ENCODE peak calls at places on chromosomes 3 and 15, in six cellular contexts. N is islet precursor cell, D is H7, X is T-helper 9 cell, I is posterior cingulate gyrus, G is astrocyte. P is an unnamed sample.
A peak's percentile ranks its signal among the peaks of the same experiment; 100 is the strongest.

GRCh38 chr3:131072845-131073244 is 46.2 kb downstream of the NEK11 start:
- DNase-seq in N (no peak), D (no peak), X (no peak), I (no peak), G (peak; percentile 11), P (peak; percentile 26)

GRCh38 chr3:196590279-196590678 is 21.8 kb downstream of the FBXO45 start:
- DNase-seq in N (no peak), D (no peak), X (no peak), I (no peak), G (no peak), P (no peak)

GRCh38 chr3:10235551-10235950 is 12.7 kb upstream of the TATDN2 start:
- DNase-seq in N (no peak), D (no peak), X (no peak), I (no peak), G (no peak), P (no peak)

GRCh38 chr3:27472166-27472565 is 12.0 kb downstream of the SLC4A7 start:
- DNase-seq in N (no peak), D (no peak), X (no peak), I (no peak), G (no peak), P (peak; percentile 46)

GRCh38 chr3:64578797-64579196 is 109.0 kb downstream of the ADAMTS9 start:
- DNase-seq in N (no peak), D (no peak), X (no peak), I (no peak), G (peak; percentile 4), P (no peak)

GRCh38 chr3:46916278-46916677 is 38.8 kb downstream of the PTH1R start:
- DNase-seq in N (no peak), D (no peak), X (no peak), I (no peak), G (no peak), P (no peak)

GRCh38 chr15:32651229-32651837 is 9.8 kb downstream of the SCG5 start:
- DNase-seq in N (peak; percentile 82), D (peak; percentile 81), X (peak; percentile 17), I (peak; percentile 50), G (no peak), P (peak; percentile 55)

GRCh38 chr3:78139166-78139565 is 1099.3 kb downstream of the ROBO2 start:
- DNase-seq in N (no peak), D (no peak), X (no peak), I (no peak), G (peak; percentile 86), P (peak; percentile 86)

GRCh38 chr15:99105516-99106341 is 849 bp downstream of the SYNM start:
- DNase-seq in N (peak; percentile 89), D (peak; percentile 88), X (no peak), I (no peak), G (peak; percentile 65), P (peak; percentile 63)

GRCh38 chr3:65953301-65953812 is 85.4 kb downstream of the MAGI1 start:
- DNase-seq in N (peak; percentile 91), D (peak; percentile 73), X (no peak), I (no peak), G (peak; percentile 78), P (no peak)

GRCh38 chr15:82951472-82952155 is 906 bp downstream of the HOMER2 start:
- DNase-seq in N (no peak), D (no peak), X (no peak), I (no peak), G (peak; percentile 16), P (no peak)

GRCh38 chr15:91948001-91948608 is 94.6 kb downstream of the SLCO3A1 start:
- DNase-seq in N (peak; percentile 77), D (peak; percentile 50), X (no peak), I (no peak), G (peak; percentile 70), P (peak; percentile 16)

GRCh38 chr15:58240191-58240932 is 102.2 kb downstream of the AQP9 start:
- DNase-seq in N (no peak), D (no peak), X (no peak), I (no peak), G (no peak), P (no peak)

GRCh38 chr3:171841620-171842000 is 1.5 kb upstream of the TMEM212 start:
- DNase-seq in N (no peak), D (no peak), X (no peak), I (no peak), G (peak; percentile 75), P (peak; percentile 79)

GRCh38 chr3:169085827-169086226 is 577.7 kb downstream of the MECOM start:
- DNase-seq in N (no peak), D (peak; percentile 14), X (no peak), I (no peak), G (peak; percentile 97), P (peak; percentile 94)

GRCh38 chr15:38163651-38164050 is 89.0 kb upstream of the SPRED1 start:
- DNase-seq in N (no peak), D (no peak), X (no peak), I (no peak), G (no peak), P (no peak)

GRCh38 chr3:20480771-20481170 is 294.8 kb upstream of the SGO1 start:
- DNase-seq in N (no peak), D (peak; percentile 3), X (no peak), I (no peak), G (peak; percentile 36), P (no peak)

GRCh38 chr15:64930019-64930652 is 18.4 kb downstream of the ANKDD1A start:
- DNase-seq in N (no peak), D (no peak), X (no peak), I (no peak), G (no peak), P (no peak)

GRCh38 chr3:145942052-145942451 is 218.9 kb downstream of the PLOD2 start:
- DNase-seq in N (no peak), D (no peak), X (no peak), I (no peak), G (peak; percentile 19), P (no peak)

GRCh38 chr3:153757839-153758238 is 363.4 kb upstream of the ARHGEF26 start:
- DNase-seq in N (no peak), D (no peak), X (no peak), I (no peak), G (no peak), P (no peak)

GRCh38 chr3:61662861-61663260 is 101.5 kb downstream of the PTPRG start:
- DNase-seq in N (no peak), D (no peak), X (no peak), I (no peak), G (no peak), P (no peak)

GRCh38 chr3:94896994-94897393 is 834.1 kb downstream of the NSUN3 start:
- DNase-seq in N (no peak), D (no peak), X (no peak), I (no peak), G (no peak), P (no peak)

GRCh38 chr15:80989110-80989517 is 505 bp downstream of the MESD start:
- DNase-seq in N (peak; percentile 61), D (no peak), X (no peak), I (no peak), G (no peak), P (no peak)

GRCh38 chr15:71080705-71081104 is 34.6 kb upstream of the THSD4 start:
- DNase-seq in N (no peak), D (no peak), X (no peak), I (no peak), G (peak; percentile 97), P (peak; percentile 92)

P was measured in fibroblast of lung.